ENCODE peak calls at places on chromosomes 3 and 15, in nine cellular contexts. One of them, this sample, is unnamed.

GRCh38 chr3:160395297-160395696 is 3.7 kb downstream of the IFT80 start:
- DNase-seq in esophagus squamous epithelium: no peak
- DNase-seq in fibroblast of the aortic adventitia: peak
- DNase-seq in HEK293T: no peak
- DNase-seq in iris pigment epithelial cell: peak
- DNase-seq in NB4: peak
- DNase-seq in activated CD8-positive, alpha-beta T cell treated with anti-CD3 and anti-CD28 coated beads for 36 hours: no peak
- DNase-seq in mesendoderm: peak
- DNase-seq in neuronal stem cell: no peak
- DNase-seq in this sample: no peak

GRCh38 chr15:76752549-76752948 is 152.6 kb downstream of the SCAPER start:
- DNase-seq in activated CD8-positive, alpha-beta T cell treated with anti-CD3 and anti-CD28 coated beads for 36 hours: peak
- DNase-seq in esophagus squamous epithelium: no peak
- DNase-seq in neuronal stem cell: no peak
- DNase-seq in iris pigment epithelial cell: no peak
- DNase-seq in NB4: no peak
- DNase-seq in mesendoderm: no peak
- DNase-seq in fibroblast of the aortic adventitia: no peak
- DNase-seq in HEK293T: no peak
- DNase-seq in this sample: no peak

GRCh38 chr3:169668957-169669681 is 5.6 kb upstream of the MECOM start:
- DNase-seq in fibroblast of the aortic adventitia: peak
- DNase-seq in HEK293T: peak
- DNase-seq in activated CD8-positive, alpha-beta T cell treated with anti-CD3 and anti-CD28 coated beads for 36 hours: peak
- DNase-seq in neuronal stem cell: peak
- DNase-seq in NB4: peak
- DNase-seq in mesendoderm: peak
- DNase-seq in esophagus squamous epithelium: no peak
- DNase-seq in iris pigment epithelial cell: peak
- DNase-seq in this sample: peak

GRCh38 chr15:51736646-51737537 is 563 bp downstream of the LYSMD2 start:
- DNase-seq in neuronal stem cell: no peak
- DNase-seq in iris pigment epithelial cell: no peak
- DNase-seq in NB4: peak
- DNase-seq in fibroblast of the aortic adventitia: no peak
- DNase-seq in esophagus squamous epithelium: no peak
- DNase-seq in mesendoderm: peak
- DNase-seq in HEK293T: peak
- DNase-seq in activated CD8-positive, alpha-beta T cell treated with anti-CD3 and anti-CD28 coated beads for 36 hours: peak
- DNase-seq in this sample: peak

GRCh38 chr3:194276768-194277546 is 74.2 kb downstream of the CPN2 start:
- DNase-seq in activated CD8-positive, alpha-beta T cell treated with anti-CD3 and anti-CD28 coated beads for 36 hours: no peak
- DNase-seq in fibroblast of the aortic adventitia: peak
- DNase-seq in neuronal stem cell: no peak
- DNase-seq in HEK293T: no peak
- DNase-seq in NB4: no peak
- DNase-seq in iris pigment epithelial cell: no peak
- DNase-seq in mesendoderm: no peak
- DNase-seq in esophagus squamous epithelium: no peak
- DNase-seq in this sample: no peak

GRCh38 chr15:67097893-67098740 is 32.7 kb downstream of the SMAD3 start:
- DNase-seq in activated CD8-positive, alpha-beta T cell treated with anti-CD3 and anti-CD28 coated beads for 36 hours: peak
- DNase-seq in esophagus squamous epithelium: no peak
- DNase-seq in iris pigment epithelial cell: peak
- DNase-seq in HEK293T: no peak
- DNase-seq in neuronal stem cell: no peak
- DNase-seq in fibroblast of the aortic adventitia: peak
- DNase-seq in NB4: peak
- DNase-seq in mesendoderm: no peak
- DNase-seq in this sample: no peak

GRCh38 chr3:51686512-51687215 is 15.6 kb downstream of the TEX264 start:
- DNase-seq in fibroblast of the aortic adventitia: peak
- DNase-seq in iris pigment epithelial cell: peak
- DNase-seq in NB4: peak
- DNase-seq in neuronal stem cell: no peak
- DNase-seq in esophagus squamous epithelium: no peak
- DNase-seq in mesendoderm: peak
- DNase-seq in activated CD8-positive, alpha-beta T cell treated with anti-CD3 and anti-CD28 coated beads for 36 hours: peak
- DNase-seq in HEK293T: no peak
- DNase-seq in this sample: no peak

GRCh38 chr3:43144811-43145490 is 39.1 kb upstream of the POMGNT2 start:
- DNase-seq in neuronal stem cell: no peak
- DNase-seq in mesendoderm: peak
- DNase-seq in activated CD8-positive, alpha-beta T cell treated with anti-CD3 and anti-CD28 coated beads for 36 hours: no peak
- DNase-seq in iris pigment epithelial cell: peak
- DNase-seq in NB4: no peak
- DNase-seq in HEK293T: no peak
- DNase-seq in esophagus squamous epithelium: no peak
- DNase-seq in fibroblast of the aortic adventitia: peak
- DNase-seq in this sample: no peak

GRCh38 chr15:24966364-24967103 is 11.7 kb downstream of the SNRPN start:
- DNase-seq in esophagus squamous epithelium: no peak
- DNase-seq in HEK293T: no peak
- DNase-seq in iris pigment epithelial cell: no peak
- DNase-seq in fibroblast of the aortic adventitia: no peak
- DNase-seq in mesendoderm: no peak
- DNase-seq in activated CD8-positive, alpha-beta T cell treated with anti-CD3 and anti-CD28 coated beads for 36 hours: no peak
- DNase-seq in neuronal stem cell: no peak
- DNase-seq in NB4: no peak
- DNase-seq in this sample: no peak

GRCh38 chr15:65867244-65867643 is 2.0 kb upstream of the RAB11A start:
- DNase-seq in fibroblast of the aortic adventitia: no peak
- DNase-seq in neuronal stem cell: no peak
- DNase-seq in HEK293T: no peak
- DNase-seq in iris pigment epithelial cell: peak
- DNase-seq in esophagus squamous epithelium: no peak
- DNase-seq in NB4: no peak
- DNase-seq in activated CD8-positive, alpha-beta T cell treated with anti-CD3 and anti-CD28 coated beads for 36 hours: no peak
- DNase-seq in mesendoderm: no peak
- DNase-seq in this sample: no peak

GRCh38 chr3:138569090-138569489 is 25.0 kb downstream of the CEP70 start:
- DNase-seq in iris pigment epithelial cell: peak
- DNase-seq in esophagus squamous epithelium: no peak
- DNase-seq in fibroblast of the aortic adventitia: no peak
- DNase-seq in HEK293T: no peak
- DNase-seq in NB4: no peak
- DNase-seq in neuronal stem cell: no peak
- DNase-seq in activated CD8-positive, alpha-beta T cell treated with anti-CD3 and anti-CD28 coated beads for 36 hours: no peak
- DNase-seq in mesendoderm: no peak
- DNase-seq in this sample: no peak

GRCh38 chr3:141410861-141411771 is 42.8 kb downstream of the ZBTB38 start:
- DNase-seq in HEK293T: no peak
- DNase-seq in esophagus squamous epithelium: no peak
- DNase-seq in fibroblast of the aortic adventitia: peak
- DNase-seq in neuronal stem cell: no peak
- DNase-seq in mesendoderm: no peak
- DNase-seq in NB4: no peak
- DNase-seq in activated CD8-positive, alpha-beta T cell treated with anti-CD3 and anti-CD28 coated beads for 36 hours: peak
- DNase-seq in iris pigment epithelial cell: no peak
- DNase-seq in this sample: no peak

GRCh38 chr3:41997702-41998551 is 36.0 kb upstream of the ULK4 start:
- DNase-seq in HEK293T: peak
- DNase-seq in neuronal stem cell: no peak
- DNase-seq in esophagus squamous epithelium: no peak
- DNase-seq in iris pigment epithelial cell: peak
- DNase-seq in activated CD8-positive, alpha-beta T cell treated with anti-CD3 and anti-CD28 coated beads for 36 hours: peak
- DNase-seq in mesendoderm: peak
- DNase-seq in NB4: no peak
- DNase-seq in fibroblast of the aortic adventitia: peak
- DNase-seq in this sample: peak

GRCh38 chr3:9862391-9863235 is 17.4 kb downstream of the CIDEC start:
- DNase-seq in neuronal stem cell: peak
- DNase-seq in mesendoderm: peak
- DNase-seq in HEK293T: no peak
- DNase-seq in NB4: peak
- DNase-seq in activated CD8-positive, alpha-beta T cell treated with anti-CD3 and anti-CD28 coated beads for 36 hours: peak
- DNase-seq in iris pigment epithelial cell: peak
- DNase-seq in fibroblast of the aortic adventitia: no peak
- DNase-seq in esophagus squamous epithelium: no peak
- DNase-seq in this sample: peak

GRCh38 chr15:99104788-99105515 is at the start of gene SYNM:
- DNase-seq in HEK293T: peak
- DNase-seq in activated CD8-positive, alpha-beta T cell treated with anti-CD3 and anti-CD28 coated beads for 36 hours: peak
- DNase-seq in mesendoderm: peak
- DNase-seq in esophagus squamous epithelium: no peak
- DNase-seq in neuronal stem cell: peak
- DNase-seq in fibroblast of the aortic adventitia: peak
- DNase-seq in iris pigment epithelial cell: peak
- DNase-seq in NB4: peak
- DNase-seq in this sample: peak

GRCh38 chr3:158830391-158830790 is 28.5 kb downstream of the MFSD1 start:
- DNase-seq in HEK293T: no peak
- DNase-seq in neuronal stem cell: no peak
- DNase-seq in NB4: no peak
- DNase-seq in fibroblast of the aortic adventitia: no peak
- DNase-seq in activated CD8-positive, alpha-beta T cell treated with anti-CD3 and anti-CD28 coated beads for 36 hours: no peak
- DNase-seq in esophagus squamous epithelium: no peak
- DNase-seq in iris pigment epithelial cell: no peak
- DNase-seq in mesendoderm: no peak
- DNase-seq in this sample: no peak

GRCh38 chr3:158488670-158489069 is 82.3 kb upstream of the MLF1 start:
- DNase-seq in iris pigment epithelial cell: peak
- DNase-seq in esophagus squamous epithelium: no peak
- DNase-seq in NB4: no peak
- DNase-seq in activated CD8-positive, alpha-beta T cell treated with anti-CD3 and anti-CD28 coated beads for 36 hours: no peak
- DNase-seq in neuronal stem cell: no peak
- DNase-seq in HEK293T: peak
- DNase-seq in mesendoderm: no peak
- DNase-seq in fibroblast of the aortic adventitia: peak
- DNase-seq in this sample: no peak

GRCh38 chr3:172138792-172139507 is 99.6 kb downstream of the FNDC3B start:
- DNase-seq in HEK293T: no peak
- DNase-seq in esophagus squamous epithelium: no peak
- DNase-seq in activated CD8-positive, alpha-beta T cell treated with anti-CD3 and anti-CD28 coated beads for 36 hours: peak
- DNase-seq in iris pigment epithelial cell: peak
- DNase-seq in NB4: peak
- DNase-seq in neuronal stem cell: no peak
- DNase-seq in mesendoderm: peak
- DNase-seq in fibroblast of the aortic adventitia: no peak
- DNase-seq in this sample: no peak

GRCh38 chr3:149401215-149401925 is 23.9 kb upstream of the TM4SF1 start:
- DNase-seq in neuronal stem cell: no peak
- DNase-seq in fibroblast of the aortic adventitia: peak
- DNase-seq in NB4: no peak
- DNase-seq in activated CD8-positive, alpha-beta T cell treated with anti-CD3 and anti-CD28 coated beads for 36 hours: no peak
- DNase-seq in HEK293T: no peak
- DNase-seq in esophagus squamous epithelium: no peak
- DNase-seq in mesendoderm: no peak
- DNase-seq in iris pigment epithelial cell: peak
- DNase-seq in this sample: no peak

GRCh38 chr15:92316586-92317295 is 76.9 kb upstream of the ST8SIA2 start:
- DNase-seq in HEK293T: no peak
- DNase-seq in fibroblast of the aortic adventitia: no peak
- DNase-seq in NB4: no peak
- DNase-seq in mesendoderm: peak
- DNase-seq in neuronal stem cell: no peak
- DNase-seq in esophagus squamous epithelium: no peak
- DNase-seq in iris pigment epithelial cell: no peak
- DNase-seq in activated CD8-positive, alpha-beta T cell treated with anti-CD3 and anti-CD28 coated beads for 36 hours: no peak
- DNase-seq in this sample: no peak

This sample was measured in ELF-1.